ENCODE peak calls at places on chromosomes 13 and 19, in ten cellular contexts. Q is amniotic stem cell; E is ELR; D is BJ; Z is cardiac fibroblast; U is NCI-H2081; Y is CD4-positive, alpha-beta memory T cell; O is neural crest cell; V is CD4-positive, alpha-beta T cell; C is naive thymus-derived CD8-positive, alpha-beta T cell. R is an unnamed sample.

GRCh38 chr13:22789027-22789593 is 391.7 kb upstream of the SGCG start:
- DNase-seq in D (no peak), Y (no peak), Q (no peak), O (no peak), U (no peak), E (no peak), V (no peak), C (no peak), Z (no peak), R (no peak)

GRCh38 chr13:113008841-113009240 is 39.8 kb downstream of the MCF2L start:
- DNase-seq in D (no peak), V (no peak), U (no peak), Z (no peak), O (no peak), C (no peak), Q (no peak), Y (no peak), E (no peak), R (no peak)

GRCh38 chr19:34124828-34125227 is 47.5 kb upstream of the LSM14A start:
- DNase-seq in D (no peak), Y (no peak), O (peak), Q (no peak), C (no peak), V (no peak), E (no peak), Z (no peak), U (no peak), R (no peak)

GRCh38 chr19:7629347-7630054 is at the start of the genes PET100 and XAB2:
- DNase-seq in Q (peak), V (peak), Z (peak), Y (peak), E (peak), C (peak), D (peak), U (peak), O (peak), R (peak)

GRCh38 chr19:36573948-36574726 is 1.0 kb upstream of the ZNF529 start:
- DNase-seq in V (no peak), U (no peak), O (no peak), C (no peak), E (peak), Z (peak), D (no peak), Y (no peak), Q (no peak), R (no peak)

GRCh38 chr19:30369833-30370232 is 2.4 kb upstream of the ZNF536 start:
- DNase-seq in C (no peak), E (no peak), Z (no peak), O (no peak), U (no peak), V (no peak), Q (no peak), Y (no peak), D (no peak), R (no peak)

GRCh38 chr19:41698746-41699230 is 9.6 kb upstream of the CEACAM5 start:
- DNase-seq in C (no peak), Y (no peak), U (no peak), V (no peak), Z (no peak), O (no peak), E (no peak), D (no peak), Q (no peak), R (no peak)

GRCh38 chr13:86563308-86563707 is 764.1 kb upstream of the SLITRK6 start:
- DNase-seq in Q (no peak), U (no peak), C (no peak), Y (no peak), E (peak), O (no peak), D (no peak), V (no peak), Z (no peak), R (no peak)

GRCh38 chr13:75689686-75690085 is 53.6 kb downstream of the LMO7 start:
- DNase-seq in D (no peak), C (no peak), Y (no peak), Z (no peak), E (no peak), Q (no peak), U (no peak), V (no peak), O (no peak), R (no peak)

GRCh38 chr13:110250258-110250891 is 56.6 kb downstream of the COL4A1 start:
- DNase-seq in V (no peak), D (peak), Y (no peak), Q (no peak), O (no peak), U (no peak), C (no peak), E (peak), Z (peak), R (no peak)

GRCh38 chr19:30580673-30581072 is 208.5 kb downstream of the ZNF536 start:
- DNase-seq in Q (no peak), U (no peak), Y (no peak), C (no peak), D (no peak), O (no peak), Z (no peak), V (no peak), E (no peak), R (no peak)

GRCh38 chr19:51887522-51888498 is at the start of gene ZNF577:
- DNase-seq in Y (peak), V (peak), Q (peak), C (peak), Z (peak), E (peak), D (peak), U (no peak), O (peak), R (peak)